ENCODE peak calls at places on chromosomes 5 and 9, in six cellular contexts. One of them, this sample, is unnamed.

GRCh38 chr5:55902696-55903095 is 51.5 kb downstream of the IL31RA start:
- DNase-seq in foreskin keratinocyte: no peak
- DNase-seq in GM23338: no peak
- DNase-seq in CD8-positive, alpha-beta T cell: no peak
- DNase-seq in Calu3: no peak
- DNase-seq in omental fat pad: no peak
- DNase-seq in this sample: no peak

GRCh38 chr5:72956324-72957140 is 691 bp downstream of the FCHO2 start:
- DNase-seq in foreskin keratinocyte: peak
- DNase-seq in GM23338: peak
- DNase-seq in CD8-positive, alpha-beta T cell: peak
- DNase-seq in Calu3: peak
- DNase-seq in omental fat pad: peak
- DNase-seq in this sample: no peak

GRCh38 chr9:125758986-125759811 is 12.0 kb downstream of the PBX3 start:
- DNase-seq in foreskin keratinocyte: no peak
- DNase-seq in GM23338: peak
- DNase-seq in CD8-positive, alpha-beta T cell: no peak
- DNase-seq in Calu3: no peak
- DNase-seq in omental fat pad: no peak
- DNase-seq in this sample: no peak

GRCh38 chr9:94807556-94807955 is 81.1 kb downstream of the AOPEP start:
- DNase-seq in foreskin keratinocyte: no peak
- DNase-seq in GM23338: no peak
- DNase-seq in CD8-positive, alpha-beta T cell: no peak
- DNase-seq in Calu3: no peak
- DNase-seq in omental fat pad: no peak
- DNase-seq in this sample: no peak

GRCh38 chr9:133844876-133845658 is 106.9 kb upstream of the SARDH start:
- DNase-seq in foreskin keratinocyte: no peak
- DNase-seq in GM23338: no peak
- DNase-seq in CD8-positive, alpha-beta T cell: no peak
- DNase-seq in Calu3: no peak
- DNase-seq in omental fat pad: no peak
- DNase-seq in this sample: no peak

GRCh38 chr5:81420039-81420667 is 26.2 kb upstream of the ACOT12 start:
- DNase-seq in foreskin keratinocyte: peak
- DNase-seq in GM23338: no peak
- DNase-seq in CD8-positive, alpha-beta T cell: no peak
- DNase-seq in Calu3: peak
- DNase-seq in omental fat pad: no peak
- DNase-seq in this sample: no peak

GRCh38 chr5:107869459-107870115 is 198.8 kb upstream of the EFNA5 start:
- DNase-seq in foreskin keratinocyte: peak
- DNase-seq in GM23338: no peak
- DNase-seq in CD8-positive, alpha-beta T cell: no peak
- DNase-seq in Calu3: peak
- DNase-seq in omental fat pad: no peak
- DNase-seq in this sample: no peak

GRCh38 chr5:11998397-11998796 is 94.2 kb upstream of the CTNND2 start:
- DNase-seq in foreskin keratinocyte: no peak
- DNase-seq in GM23338: no peak
- DNase-seq in CD8-positive, alpha-beta T cell: no peak
- DNase-seq in Calu3: no peak
- DNase-seq in omental fat pad: no peak
- DNase-seq in this sample: no peak

GRCh38 chr5:147369742-147370374 is 135.0 kb downstream of the STK32A start:
- DNase-seq in foreskin keratinocyte: no peak
- DNase-seq in GM23338: peak
- DNase-seq in CD8-positive, alpha-beta T cell: no peak
- DNase-seq in Calu3: no peak
- DNase-seq in omental fat pad: no peak
- DNase-seq in this sample: no peak

GRCh38 chr9:19675492-19675891 is 113.3 kb downstream of the SLC24A2 start:
- DNase-seq in foreskin keratinocyte: no peak
- DNase-seq in GM23338: no peak
- DNase-seq in CD8-positive, alpha-beta T cell: no peak
- DNase-seq in Calu3: no peak
- DNase-seq in omental fat pad: no peak
- DNase-seq in this sample: no peak

GRCh38 chr9:71793386-71794105 is 25.2 kb upstream of the CEMIP2 start:
- DNase-seq in foreskin keratinocyte: no peak
- DNase-seq in GM23338: peak
- DNase-seq in CD8-positive, alpha-beta T cell: no peak
- DNase-seq in Calu3: peak
- DNase-seq in omental fat pad: no peak
- DNase-seq in this sample: no peak

GRCh38 chr5:180790020-180790419 is 12.6 kb downstream of the MGAT1 start:
- DNase-seq in foreskin keratinocyte: no peak
- DNase-seq in GM23338: peak
- DNase-seq in CD8-positive, alpha-beta T cell: no peak
- DNase-seq in Calu3: no peak
- DNase-seq in omental fat pad: no peak
- DNase-seq in this sample: no peak

GRCh38 chr5:180380856-180381255 is 27.7 kb upstream of the GFPT2 start:
- DNase-seq in foreskin keratinocyte: no peak
- DNase-seq in GM23338: no peak
- DNase-seq in CD8-positive, alpha-beta T cell: no peak
- DNase-seq in Calu3: no peak
- DNase-seq in omental fat pad: no peak
- DNase-seq in this sample: no peak

GRCh38 chr5:130280528-130281217 is 376.4 kb downstream of the CHSY3 start:
- DNase-seq in foreskin keratinocyte: no peak
- DNase-seq in GM23338: no peak
- DNase-seq in CD8-positive, alpha-beta T cell: no peak
- DNase-seq in Calu3: no peak
- DNase-seq in omental fat pad: no peak
- DNase-seq in this sample: no peak

GRCh38 chr9:109542922-109543321 is 44.8 kb upstream of the PTPN3 start:
- DNase-seq in foreskin keratinocyte: no peak
- DNase-seq in GM23338: no peak
- DNase-seq in CD8-positive, alpha-beta T cell: no peak
- DNase-seq in Calu3: no peak
- DNase-seq in omental fat pad: no peak
- DNase-seq in this sample: no peak

GRCh38 chr9:131740898-131741297 is 1.0 kb upstream of the RAPGEF1 start:
- DNase-seq in foreskin keratinocyte: no peak
- DNase-seq in GM23338: no peak
- DNase-seq in CD8-positive, alpha-beta T cell: no peak
- DNase-seq in Calu3: no peak
- DNase-seq in omental fat pad: no peak
- DNase-seq in this sample: no peak

GRCh38 chr9:23073136-23073535 is 626.5 kb downstream of the DMRTA1 start:
- DNase-seq in foreskin keratinocyte: no peak
- DNase-seq in GM23338: no peak
- DNase-seq in CD8-positive, alpha-beta T cell: no peak
- DNase-seq in Calu3: no peak
- DNase-seq in omental fat pad: no peak
- DNase-seq in this sample: no peak

GRCh38 chr5:110544603-110545002 is 181.9 kb downstream of the TMEM232 start:
- DNase-seq in foreskin keratinocyte: peak
- DNase-seq in GM23338: no peak
- DNase-seq in CD8-positive, alpha-beta T cell: no peak
- DNase-seq in Calu3: no peak
- DNase-seq in omental fat pad: no peak
- DNase-seq in this sample: no peak

DNA sequence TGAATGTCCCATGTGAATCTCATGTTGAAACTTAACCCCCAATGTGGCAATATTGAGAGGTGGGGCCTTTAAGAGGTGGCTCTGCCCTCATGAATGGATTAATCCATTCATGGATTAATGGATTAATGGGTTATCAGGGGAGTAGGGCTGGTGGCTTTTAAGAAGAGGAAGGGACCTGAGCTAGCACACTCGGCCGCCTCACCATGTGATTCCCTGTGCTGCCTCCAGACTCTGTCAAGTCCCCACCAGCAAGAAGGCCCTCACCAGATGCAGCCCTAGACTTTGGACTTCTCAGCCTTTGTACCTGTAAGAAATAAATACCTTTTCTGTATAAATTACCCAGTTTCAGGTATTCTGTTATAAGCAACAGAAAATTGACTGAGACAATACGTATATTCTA is 272.2 kb upstream of the DMRT1 start:
- DNase-seq in foreskin keratinocyte: no peak
- DNase-seq in GM23338: no peak
- DNase-seq in CD8-positive, alpha-beta T cell: no peak
- DNase-seq in Calu3: no peak
- DNase-seq in omental fat pad: no peak
- DNase-seq in this sample: no peak
- TF ChIP-seq CTCF in foreskin keratinocyte: no peak
- TF ChIP-seq CTCF in GM23338: no peak
- TF ChIP-seq CTCF in CD8-positive, alpha-beta T cell: no peak
- TF ChIP-seq CTCF in Calu3: no peak
- TF ChIP-seq CTCF in omental fat pad: no peak
- TF ChIP-seq CTCF in this sample: no peak

DNA sequence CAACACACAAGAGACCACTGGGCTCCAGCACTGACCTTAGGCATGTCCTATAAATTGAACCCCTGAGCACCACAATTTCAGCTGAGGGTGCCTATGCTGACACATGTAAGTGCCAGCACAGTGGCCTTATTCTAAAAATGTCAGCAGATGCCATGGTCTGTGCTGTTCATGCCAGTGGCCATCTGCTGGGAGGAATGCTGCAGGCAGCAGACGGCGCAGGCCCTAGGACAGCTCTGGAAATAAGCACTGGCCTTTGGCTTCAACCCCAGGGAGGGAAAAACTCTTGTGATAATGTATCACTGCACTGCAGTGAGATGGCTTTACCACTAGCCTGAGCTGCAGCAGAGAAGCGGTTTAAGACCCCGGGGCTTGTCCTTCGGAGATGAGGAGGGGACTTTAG is 98.5 kb downstream of the SYK start:
- DNase-seq in foreskin keratinocyte: no peak
- DNase-seq in GM23338: peak
- DNase-seq in CD8-positive, alpha-beta T cell: no peak
- DNase-seq in Calu3: no peak
- DNase-seq in omental fat pad: no peak
- DNase-seq in this sample: no peak
- TF ChIP-seq CTCF in foreskin keratinocyte: peak
- TF ChIP-seq CTCF in GM23338: peak
- TF ChIP-seq CTCF in CD8-positive, alpha-beta T cell: no peak
- TF ChIP-seq CTCF in Calu3: no peak
- TF ChIP-seq CTCF in omental fat pad: no peak
- TF ChIP-seq CTCF in this sample: no peak

GRCh38 chr5:132394681-132395259 is 25.3 kb downstream of the SLC22A5 start:
- DNase-seq in foreskin keratinocyte: no peak
- DNase-seq in GM23338: no peak
- DNase-seq in CD8-positive, alpha-beta T cell: no peak
- DNase-seq in Calu3: no peak
- DNase-seq in omental fat pad: no peak
- DNase-seq in this sample: no peak
- TF ChIP-seq CTCF in foreskin keratinocyte: no peak
- TF ChIP-seq CTCF in GM23338: no peak
- TF ChIP-seq CTCF in CD8-positive, alpha-beta T cell: no peak
- TF ChIP-seq CTCF in Calu3: no peak
- TF ChIP-seq CTCF in omental fat pad: no peak
- TF ChIP-seq CTCF in this sample: no peak

GRCh38 chr5:71455427-71456361 is at the start of gene BDP1:
- DNase-seq in foreskin keratinocyte: peak
- DNase-seq in GM23338: peak
- DNase-seq in CD8-positive, alpha-beta T cell: peak
- DNase-seq in Calu3: peak
- DNase-seq in omental fat pad: peak
- DNase-seq in this sample: peak
- TF ChIP-seq CTCF in foreskin keratinocyte: peak
- TF ChIP-seq CTCF in GM23338: no peak
- TF ChIP-seq CTCF in CD8-positive, alpha-beta T cell: peak
- TF ChIP-seq CTCF in Calu3: peak
- TF ChIP-seq CTCF in omental fat pad: no peak
- TF ChIP-seq CTCF in this sample: peak

This sample was measured in D721Med.